ENCODE peak calls at places on chromosomes 7 and 10, in four cellular contexts. Z is A549; U is CD8-positive, alpha-beta T cell; G is psoas muscle. P is an unnamed sample. For H3K9me3, the result is how much of the 10 kb centered on the place peaks cover.

GRCh38 chr10:51510231-51510630 is 189.2 kb downstream of the CSTF2T start:
- DNase-seq in Z (no peak), G (no peak), U (no peak), P (no peak)

GRCh38 chr7:16978358-16979244 is 96.8 kb upstream of the AGR3 start:
- DNase-seq in Z (peak), G (no peak), U (no peak), P (no peak)

GRCh38 chr7:29413511-29414178 is 150.0 kb upstream of the PRR15 start:
- DNase-seq in U (no peak), G (no peak), Z (no peak), P (no peak)

GRCh38 chr10:93346712-93347111 is 135.4 kb downstream of the MYOF start:
- DNase-seq in U (no peak), G (no peak), Z (no peak), P (no peak)

GRCh38 chr10:124802313-124802675 is 675 bp downstream of the ABRAXAS2 start:
- DNase-seq in G (no peak), U (peak), Z (peak), P (no peak)

GRCh38 chr7:78514653-78515052 is 716.1 kb downstream of the PHTF2 start:
- DNase-seq in Z (no peak), U (no peak), G (no peak), P (no peak)

GRCh38 chr7:30430300-30430699 is 48.3 kb downstream of the NOD1 start:
- DNase-seq in Z (peak), U (no peak), G (no peak), P (no peak)

GRCh38 chr7:54354436-54354835 is 187.7 kb upstream of the VSTM2A start:
- DNase-seq in U (no peak), Z (peak), G (no peak), P (no peak)

GRCh38 chr10:99667108-99667751 is 7.9 kb downstream of the ENTPD7 start:
- DNase-seq in G (no peak), U (no peak), Z (peak), P (no peak)

GRCh38 chr7:47771990-47772360 is 176.3 kb downstream of the PKD1L1 start:
- DNase-seq in Z (no peak), G (no peak), U (no peak), P (no peak)

GRCh38 chr7:80681272-80681885 is 42.9 kb downstream of the CD36 start:
- DNase-seq in Z (peak), U (no peak), G (no peak), P (no peak)

GRCh38 chr10:132443998-132444876 is 47.2 kb downstream of the PWWP2B start:
- DNase-seq in U (no peak), Z (no peak), G (no peak), P (peak)
- H3K27ac ChIP-seq in U (no peak), Z (peak), G (no peak), P (peak)

DNA sequence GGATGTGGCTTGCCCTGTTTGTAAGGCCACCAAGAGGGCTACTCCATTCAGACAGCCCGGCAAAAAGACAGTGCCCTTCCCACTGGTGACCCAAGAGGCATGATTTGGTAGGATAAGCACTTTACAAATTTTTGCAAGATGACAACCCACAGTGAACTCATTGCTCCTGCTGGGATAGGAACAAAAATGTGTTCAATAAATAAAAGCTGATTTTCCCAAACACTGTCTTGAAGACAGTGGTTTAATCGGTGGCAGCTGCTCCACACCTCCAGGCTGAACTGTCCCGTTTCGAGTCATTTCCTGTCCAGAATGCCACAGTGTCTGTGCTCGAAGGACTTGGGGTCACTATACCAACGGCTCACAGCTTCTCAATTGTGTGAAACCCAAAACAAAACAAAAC is 45.1 kb upstream of the NPTX2 start:
- DNase-seq in Z (no peak), U (no peak), G (no peak), P (no peak)
- H3K9me3 ChIP-seq in Z (under half), U (under half), G (under half), P (under half)

DNA sequence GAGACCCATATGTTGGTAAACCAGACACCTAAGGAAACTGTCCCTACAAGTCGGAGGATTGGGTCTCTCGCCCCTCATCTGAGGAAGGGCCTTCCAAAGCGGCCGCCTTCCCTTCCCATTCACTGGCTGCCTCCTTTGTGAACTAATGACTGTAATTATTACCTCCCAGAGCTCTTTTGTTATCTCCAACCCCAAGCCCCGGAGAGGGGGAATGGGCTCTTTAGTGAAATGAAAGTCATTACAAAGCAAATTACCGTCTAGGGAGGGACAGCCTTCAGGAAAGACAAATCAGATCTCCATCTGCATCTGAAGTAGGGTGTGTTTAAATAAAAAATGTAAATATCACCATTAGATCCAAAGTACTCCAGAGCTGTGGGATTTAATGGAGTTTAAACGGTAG is 2.6 kb upstream of the GAD2 start:
- DNase-seq in U (no peak), G (no peak), Z (no peak), P (no peak)
- H3K4me3 ChIP-seq in U (no peak), G (no peak), Z (no peak), P (no peak)

GRCh38 chr10:22618081-22618785 is 96.1 kb downstream of the PIP4K2A start:
- DNase-seq in Z (peak), G (no peak), U (no peak), P (no peak)
- H3K27ac ChIP-seq in Z (peak), G (no peak), U (no peak), P (no peak)

P was measured in WERI-Rb-1.